ENCODE peak calls at places on chromosome 7, in six cellular contexts. J, G, R, S, B and Q are unnamed samples.
A peak's percentile ranks its signal among the peaks of the same experiment; 100 is the strongest.

GRCh38 chr7:29915481-29916215 is 74.0 kb downstream of the SCRN1 start:
- DNase-seq in G (no peak), B (no peak), S (no peak), J (no peak), R (no peak), Q (no peak)

GRCh38 chr7:26202019-26202985 is 757 bp downstream of the CBX3 start:
- DNase-seq in G (peak; percentile 63), J (no peak), R (peak; percentile 70), S (peak; percentile 79), B (no peak), Q (peak; percentile 69)

GRCh38 chr7:100353685-100354330 is 4.1 kb upstream of the PILRB start:
- DNase-seq in S (no peak), G (no peak), B (no peak), R (no peak), J (no peak), Q (peak; percentile 21)

GRCh38 chr7:24978837-24979469 is 1.0 kb downstream of the OSBPL3 start:
- DNase-seq in G (no peak), B (no peak), R (peak; percentile 56), S (peak; percentile 51), J (peak; percentile 64), Q (no peak)

GRCh38 chr7:1046722-1047679 is 2.7 kb downstream of the GPR146 start:
- DNase-seq in R (peak; percentile 46), J (no peak), B (no peak), S (no peak), G (peak; percentile 56), Q (peak; percentile 56)

GRCh38 chr7:28423919-28424514 is 11.7 kb downstream of the CREB5 start:
- DNase-seq in B (no peak), J (no peak), G (no peak), R (no peak), S (no peak), Q (no peak)

GRCh38 chr7:22700559-22701002 is 26.4 kb upstream of the IL6 start:
- DNase-seq in R (no peak), B (no peak), G (no peak), J (no peak), S (no peak), Q (no peak)

GRCh38 chr7:126157391-126157790 is 1095.3 kb downstream of the GRM8 start:
- DNase-seq in G (no peak), S (no peak), J (no peak), R (no peak), B (no peak), Q (no peak)

GRCh38 chr7:35802649-35803048 is 1.8 kb downstream of the SEPTIN7 start:
- DNase-seq in J (no peak), R (no peak), S (no peak), G (no peak), B (no peak), Q (no peak)

GRCh38 chr7:29946428-29947186 is 43.0 kb downstream of the SCRN1 start:
- DNase-seq in S (no peak), R (no peak), B (peak; percentile 12), J (peak; percentile 42), G (peak; percentile 32), Q (no peak)

GRCh38 chr7:27194641-27195379 is 5.1 kb downstream of the HOXA13 start:
- DNase-seq in S (no peak), R (no peak), G (no peak), J (no peak), B (no peak), Q (no peak)

GRCh38 chr7:51366930-51367613 is 50.5 kb upstream of the COBL start:
- DNase-seq in J (peak; percentile 7), G (peak; percentile 45), S (peak; percentile 86), B (peak; percentile 84), R (no peak), Q (no peak)

GRCh38 chr7:137626469-137627067 is 220.2 kb downstream of the DGKI start:
- DNase-seq in J (peak; percentile 69), S (peak; percentile 65), G (peak; percentile 8), B (peak; percentile 35), R (no peak), Q (no peak)

GRCh38 chr7:25455649-25456251 is 227.5 kb upstream of the NPVF start:
- DNase-seq in B (no peak), G (no peak), S (no peak), J (no peak), R (no peak), Q (no peak)

GRCh38 chr7:40885503-40885902 is 750.7 kb downstream of the SUGCT start:
- DNase-seq in G (no peak), S (no peak), J (no peak), B (no peak), R (no peak), Q (no peak)

GRCh38 chr7:66939325-66939724 is 18.3 kb downstream of the TMEM248 start:
- DNase-seq in B (no peak), S (no peak), R (no peak), G (no peak), J (no peak), Q (no peak)

GRCh38 chr7:30469303-30469702 is 9.3 kb downstream of the NOD1 start:
- DNase-seq in G (peak; percentile 45), R (peak; percentile 81), S (peak; percentile 92), B (peak; percentile 66), J (peak; percentile 70), Q (no peak)

GRCh38 chr7:802500-803242 is 29.6 kb upstream of the SUN1 start:
- DNase-seq in R (no peak), J (no peak), G (no peak), B (no peak), S (no peak), Q (no peak)

GRCh38 chr7:106346678-106347217 is 62.0 kb upstream of the NAMPT start:
- DNase-seq in J (peak; percentile 85), R (no peak), B (peak; percentile 21), G (no peak), S (no peak), Q (peak; percentile 71)
- H3K27ac ChIP-seq in J (peak overlapping the region; percentile 28), R (peak overlapping the region; percentile 68), B (peak overlapping the region; percentile 34), G (peak overlapping the region; percentile 12), S (no peak overlapping the region), Q (peak overlapping the region; percentile 13)

DNA sequence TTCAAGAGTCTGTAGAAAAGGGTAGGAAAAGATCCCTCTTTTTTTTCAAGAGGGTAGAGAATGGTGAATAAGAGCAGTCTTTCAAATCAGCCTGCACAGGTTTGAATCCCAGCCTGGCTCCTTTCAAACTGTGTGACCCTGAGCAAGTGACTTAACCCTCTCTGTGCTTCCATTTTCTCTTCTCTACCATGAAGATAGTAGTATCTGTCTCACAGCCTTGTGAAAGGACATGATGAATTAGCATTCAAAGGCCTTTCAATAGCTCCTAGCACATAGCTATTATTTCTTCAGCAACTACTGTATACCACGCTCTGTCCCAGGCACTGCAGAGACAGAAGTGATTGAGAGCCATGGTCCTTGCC is 25.4 kb downstream of the LEP start:
- DNase-seq in G (no peak), R (no peak), S (no peak), J (no peak), B (no peak), Q (no peak)
- H3K4me3 ChIP-seq in G (no peak overlapping the region), R (no peak overlapping the region), S (no peak overlapping the region), J (peak overlapping the region; percentile 42), B (no peak overlapping the region), Q (no peak overlapping the region)

DNA sequence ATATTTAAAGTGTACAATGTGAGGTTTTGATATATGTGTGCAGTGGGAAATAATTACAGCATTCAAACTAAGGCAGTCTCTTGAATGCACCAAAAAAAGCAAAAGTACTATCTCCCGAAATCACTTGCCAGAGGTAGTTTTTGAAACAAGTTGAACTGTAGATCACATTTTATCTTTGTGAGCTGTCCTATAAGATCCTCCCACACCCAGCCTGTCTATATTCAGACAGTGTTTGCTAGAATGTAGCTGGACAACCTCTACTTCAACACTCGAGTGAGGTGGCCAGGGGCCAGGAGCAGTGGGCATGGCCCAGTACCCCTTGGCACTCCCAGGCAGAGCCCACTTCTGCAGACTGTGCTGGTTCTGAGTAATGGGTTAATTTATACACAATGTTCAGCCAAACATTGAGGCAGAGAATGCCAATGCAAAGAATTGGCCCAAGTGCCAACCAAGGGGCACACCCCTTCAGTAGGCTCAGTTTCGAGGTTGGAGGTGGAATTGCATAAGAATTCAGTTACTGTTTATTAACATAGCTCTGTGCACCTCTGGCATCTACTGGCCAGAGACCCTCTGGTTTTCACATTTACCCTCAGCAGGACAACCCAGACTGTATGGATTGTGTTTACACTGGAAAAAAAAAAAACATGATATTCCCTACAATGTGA is 70.5 kb downstream of the AHR start:
- DNase-seq in J (no peak), G (no peak), R (no peak), S (no peak), B (no peak), Q (no peak)
- H3K4me1 ChIP-seq in J (peaks cover 28% of the 10 kb centered on the region), G (peaks cover 9% of the 10 kb centered on the region), R (peaks cover 38% of the 10 kb centered on the region), S (peaks cover 11% of the 10 kb centered on the region), B (peaks cover 47% of the 10 kb centered on the region), Q (no peaks in the 10 kb centered on the region)

GRCh38 chr7:47551550-47552121 is 30.3 kb downstream of the TNS3 start:
- DNase-seq in B (no peak), J (no peak), G (no peak), S (peak; percentile 55), R (no peak), Q (no peak)

GRCh38 chr7:47549397-47549796 is 32.5 kb downstream of the TNS3 start:
- DNase-seq in G (no peak), S (no peak), R (no peak), B (no peak), J (no peak), Q (no peak)

GRCh38 chr7:47552631-47553030 is 29.3 kb downstream of the TNS3 start:
- DNase-seq in S (no peak), G (no peak), B (no peak), J (no peak), R (no peak), Q (no peak)

GRCh38 chr7:47549916-47550315 is 32.0 kb downstream of the TNS3 start:
- DNase-seq in G (no peak), J (no peak), S (no peak), R (no peak), B (no peak), Q (no peak)

DNA sequence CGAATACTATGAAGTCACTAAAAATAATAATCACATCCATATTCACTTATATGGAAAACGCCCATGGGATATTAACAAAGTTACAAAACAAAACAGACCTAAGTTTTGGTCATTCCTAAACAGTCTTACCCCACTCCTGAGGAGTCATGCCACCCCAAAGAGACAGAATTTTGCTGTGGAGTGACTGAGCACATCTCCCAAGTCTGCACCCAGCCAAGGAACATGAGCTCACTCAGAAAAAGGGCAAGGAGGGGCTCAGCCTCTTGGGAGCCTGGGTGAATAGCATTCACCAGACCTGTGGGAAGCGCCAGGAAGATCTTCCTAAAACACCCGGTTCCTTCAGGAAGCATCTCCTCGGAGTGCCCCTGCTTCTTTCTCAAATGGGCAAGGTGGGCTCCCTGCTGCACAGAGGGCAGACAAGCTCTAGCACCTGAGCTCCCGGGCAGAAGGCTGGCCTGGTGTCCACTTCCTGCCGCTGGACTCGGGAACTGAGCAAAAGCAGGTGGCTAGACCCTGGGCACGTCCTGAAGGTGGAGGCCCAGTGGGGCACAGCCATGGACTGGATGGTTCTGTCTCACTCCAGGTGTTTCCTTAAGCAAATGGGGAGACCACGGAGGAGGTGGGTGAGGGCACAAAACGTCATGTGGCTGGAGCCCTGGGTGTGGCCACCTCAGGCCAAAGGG is 31.0 kb downstream of the TNS3 start:
- DNase-seq in G (no peak), B (no peak), R (no peak), S (no peak), J (no peak), Q (no peak)
- H3K27ac ChIP-seq in G (no peak overlapping the region), B (peak overlapping the region; percentile 2), R (no peak overlapping the region), S (peak overlapping the region; percentile 27), J (no peak overlapping the region), Q (no peak overlapping the region)

GRCh38 chr7:79604841-79605240 is 151.4 kb upstream of the MAGI2 start:
- DNase-seq in G (no peak), B (no peak), J (no peak), R (no peak), S (no peak), Q (no peak)
- H3K4me3 ChIP-seq in G (no peak overlapping the region), B (no peak overlapping the region), J (no peak overlapping the region), R (no peak overlapping the region), S (no peak overlapping the region), Q (no peak overlapping the region)